ENCODE peak calls at places on chromosomes 13 and 19, in five cellular contexts. Q is fibroblast of lung, H is IMR-90, P is HS-5, E is HEK293T. A is an unnamed sample.

GRCh38 chr19:47239610-47240296 is 8.8 kb upstream of the BBC3 start:
- DNase-seq in Q (peak), H (peak), P (no peak), E (no peak), A (peak)

GRCh38 chr19:3760871-3761361 is 576 bp downstream of the APBA3 start:
- DNase-seq in Q (peak), H (peak), P (no peak), E (no peak), A (peak)

GRCh38 chr13:24698686-24699085 is 18.5 kb downstream of the ATP12A start:
- DNase-seq in Q (no peak), H (no peak), P (no peak), E (no peak), A (no peak)

GRCh38 chr13:34011552-34012085 is 193.7 kb downstream of the RFC3 start:
- DNase-seq in Q (no peak), H (no peak), P (no peak), E (no peak), A (no peak)

GRCh38 chr19:4284176-4284958 is 5.3 kb downstream of the SHD start:
- DNase-seq in Q (no peak), H (no peak), P (no peak), E (peak), A (no peak)

GRCh38 chr19:36031308-36031707 is 1.4 kb downstream of the CLIP3 start:
- DNase-seq in Q (no peak), H (no peak), P (no peak), E (no peak), A (no peak)

GRCh38 chr19:48194041-48194871 is 23.8 kb downstream of the ZSWIM9 start:
- DNase-seq in Q (no peak), H (peak), P (no peak), E (peak), A (peak)

GRCh38 chr13:85091835-85092234 is 707.4 kb downstream of the SLITRK6 start:
- DNase-seq in Q (no peak), H (no peak), P (no peak), E (no peak), A (no peak)

GRCh38 chr13:33185853-33186252 is 99.7 kb downstream of the STARD13 start:
- DNase-seq in Q (no peak), H (no peak), P (no peak), E (no peak), A (no peak)

GRCh38 chr19:6774821-6775707 is 2.6 kb downstream of the VAV1 start:
- DNase-seq in Q (peak), H (no peak), P (no peak), E (no peak), A (no peak)

GRCh38 chr13:112984954-112985802 is 16.2 kb downstream of the MCF2L start:
- DNase-seq in Q (no peak), H (no peak), P (no peak), E (no peak), A (no peak)

GRCh38 chr19:41994994-41995958 is 1.2 kb upstream of the ATP1A3 start:
- DNase-seq in Q (no peak), H (no peak), P (no peak), E (no peak), A (no peak)

GRCh38 chr19:38792250-38793111 is 3.5 kb downstream of the LGALS7B start:
- DNase-seq in Q (peak), H (no peak), P (no peak), E (no peak), A (peak)

GRCh38 chr13:29161653-29162052 is 341.5 kb downstream of the MTUS2 start:
- DNase-seq in Q (no peak), H (no peak), P (no peak), E (no peak), A (no peak)

GRCh38 chr13:66234159-66234558 is 996.0 kb downstream of the PCDH9 start:
- DNase-seq in Q (no peak), H (no peak), P (no peak), E (no peak), A (no peak)

A was measured in GM03348.